ENCODE peak calls at places on chromosomes 4 and X, in five cellular contexts. U is head of caudate nucleus; S is activated effector memory CD4-positive, alpha-beta T cell treated with Interleukin-2 at 50 U/mL for 16 hours; K is epithelial cell of esophagus; M is GM23338. P is an unnamed sample.

GRCh38 chr4:84384801-84385582 is 114.1 kb downstream of the NKX6-1 start:
- DNase-seq in U (no peak), M (peak), K (no peak), S (no peak), P (no peak)

GRCh38 chr4:81651500-81651899 is 179.8 kb upstream of the RASGEF1B start:
- DNase-seq in U (no peak), K (peak), S (no peak), M (no peak), P (no peak)

GRCh38 chrX:11724122-11725017 is 33.7 kb upstream of the MSL3 start:
- DNase-seq in U (no peak), S (no peak), K (peak), M (peak), P (peak)

GRCh38 chrX:47247206-47247998 is 14.6 kb downstream of the USP11 start:
- DNase-seq in M (no peak), U (no peak), K (no peak), S (no peak), P (no peak)

GRCh38 chrX:10741496-10742048 is 121.2 kb upstream of the MID1 start:
- DNase-seq in U (no peak), M (no peak), S (no peak), K (no peak), P (no peak)

GRCh38 chr4:167509551-167509950 is 275.3 kb upstream of the SPOCK3 start:
- DNase-seq in K (peak), S (no peak), M (no peak), U (no peak), P (no peak)

GRCh38 chrX:103517246-103517645 is 2.0 kb downstream of the RAB40A start:
- DNase-seq in M (no peak), K (peak), U (no peak), S (no peak), P (no peak)

GRCh38 chrX:109049903-109050302 is 313.5 kb upstream of the IRS4 start:
- DNase-seq in K (peak), U (no peak), S (no peak), M (peak), P (no peak)

GRCh38 chr4:81030061-81030616 is 369 bp upstream of the BMP3 start:
- DNase-seq in K (no peak), M (peak), S (no peak), U (no peak), P (no peak)